ENCODE peak calls at places on chromosomes 2 and 18, in six cellular contexts. One of them, this sample, is unnamed.

GRCh38 chr2:100072503-100072902 is 69.9 kb downstream of the AFF3 start:
- DNase-seq in fibroblast of mammary gland: no peak
- DNase-seq in uterus: no peak
- DNase-seq in chondrocyte: no peak
- DNase-seq in neural crest cell: no peak
- DNase-seq in pancreas: no peak
- DNase-seq in this sample: no peak

GRCh38 chr2:11250400-11251277 is 93.8 kb downstream of the ROCK2 start:
- DNase-seq in fibroblast of mammary gland: peak
- DNase-seq in neural crest cell: no peak
- DNase-seq in pancreas: no peak
- DNase-seq in uterus: no peak
- DNase-seq in chondrocyte: no peak
- DNase-seq in this sample: no peak

GRCh38 chr2:59540864-59541263 is 1012.6 kb downstream of the BCL11A start:
- DNase-seq in pancreas: no peak
- DNase-seq in neural crest cell: no peak
- DNase-seq in chondrocyte: no peak
- DNase-seq in uterus: no peak
- DNase-seq in fibroblast of mammary gland: no peak
- DNase-seq in this sample: no peak

GRCh38 chr2:239035361-239035814 is 187.5 kb downstream of the TWIST2 start:
- DNase-seq in neural crest cell: peak
- DNase-seq in chondrocyte: no peak
- DNase-seq in uterus: peak
- DNase-seq in fibroblast of mammary gland: peak
- DNase-seq in pancreas: peak
- DNase-seq in this sample: no peak

GRCh38 chr2:46816846-46817726 is 98.5 kb downstream of the MCFD2 start:
- DNase-seq in neural crest cell: no peak
- DNase-seq in uterus: no peak
- DNase-seq in pancreas: no peak
- DNase-seq in chondrocyte: no peak
- DNase-seq in fibroblast of mammary gland: no peak
- DNase-seq in this sample: no peak

GRCh38 chr18:44900627-44901026 is 219.9 kb downstream of the SETBP1 start:
- DNase-seq in fibroblast of mammary gland: no peak
- DNase-seq in uterus: no peak
- DNase-seq in pancreas: no peak
- DNase-seq in chondrocyte: no peak
- DNase-seq in neural crest cell: no peak
- DNase-seq in this sample: no peak

GRCh38 chr18:55566456-55566935 is 21.5 kb downstream of the TCF4 start:
- DNase-seq in neural crest cell: no peak
- DNase-seq in chondrocyte: no peak
- DNase-seq in pancreas: no peak
- DNase-seq in fibroblast of mammary gland: no peak
- DNase-seq in uterus: no peak
- DNase-seq in this sample: no peak

GRCh38 chr2:97936199-97936598 is 59.5 kb downstream of the TMEM131 start:
- DNase-seq in pancreas: no peak
- DNase-seq in uterus: no peak
- DNase-seq in fibroblast of mammary gland: no peak
- DNase-seq in chondrocyte: no peak
- DNase-seq in neural crest cell: no peak
- DNase-seq in this sample: no peak

GRCh38 chr2:96874099-96874831 is 4.4 kb upstream of the SEMA4C start:
- DNase-seq in pancreas: peak
- DNase-seq in fibroblast of mammary gland: no peak
- DNase-seq in chondrocyte: no peak
- DNase-seq in neural crest cell: no peak
- DNase-seq in uterus: no peak
- DNase-seq in this sample: no peak

GRCh38 chr2:129192841-129193253 is 786.6 kb upstream of the RAB6C start:
- DNase-seq in fibroblast of mammary gland: no peak
- DNase-seq in chondrocyte: no peak
- DNase-seq in pancreas: no peak
- DNase-seq in uterus: no peak
- DNase-seq in neural crest cell: no peak
- DNase-seq in this sample: no peak

GRCh38 chr18:50284226-50284885 is 3.0 kb upstream of the MBD1 start:
- DNase-seq in neural crest cell: no peak
- DNase-seq in fibroblast of mammary gland: peak
- DNase-seq in uterus: no peak
- DNase-seq in chondrocyte: no peak
- DNase-seq in pancreas: no peak
- DNase-seq in this sample: no peak

GRCh38 chr18:8726963-8727730 is 21.8 kb downstream of the MTCL1 start:
- DNase-seq in uterus: no peak
- DNase-seq in neural crest cell: no peak
- DNase-seq in fibroblast of mammary gland: no peak
- DNase-seq in pancreas: no peak
- DNase-seq in chondrocyte: no peak
- DNase-seq in this sample: no peak

GRCh38 chr18:63379639-63379962 is 12.6 kb upstream of the KDSR start:
- DNase-seq in fibroblast of mammary gland: peak
- DNase-seq in uterus: no peak
- DNase-seq in pancreas: no peak
- DNase-seq in neural crest cell: no peak
- DNase-seq in chondrocyte: no peak
- DNase-seq in this sample: no peak

GRCh38 chr2:218404351-218405145 is 4.9 kb downstream of the CTDSP1 start:
- DNase-seq in pancreas: no peak
- DNase-seq in uterus: peak
- DNase-seq in neural crest cell: no peak
- DNase-seq in fibroblast of mammary gland: no peak
- DNase-seq in chondrocyte: no peak
- DNase-seq in this sample: no peak

GRCh38 chr2:207854484-207855386 is 85.0 kb upstream of the FZD5 start:
- DNase-seq in pancreas: no peak
- DNase-seq in fibroblast of mammary gland: peak
- DNase-seq in uterus: no peak
- DNase-seq in neural crest cell: no peak
- DNase-seq in chondrocyte: no peak
- DNase-seq in this sample: peak

GRCh38 chr2:13581471-13581870 is 864.7 kb downstream of the TRIB2 start:
- DNase-seq in uterus: no peak
- DNase-seq in neural crest cell: peak
- DNase-seq in pancreas: no peak
- DNase-seq in chondrocyte: no peak
- DNase-seq in fibroblast of mammary gland: no peak
- DNase-seq in this sample: no peak

GRCh38 chr18:34709104-34709503 is 994 bp upstream of the DTNA start:
- DNase-seq in pancreas: no peak
- DNase-seq in fibroblast of mammary gland: peak
- DNase-seq in chondrocyte: no peak
- DNase-seq in uterus: peak
- DNase-seq in neural crest cell: no peak
- DNase-seq in this sample: peak

GRCh38 chr18:28792404-28793103 is 615.6 kb upstream of the CDH2 start:
- DNase-seq in pancreas: no peak
- DNase-seq in uterus: no peak
- DNase-seq in neural crest cell: no peak
- DNase-seq in fibroblast of mammary gland: no peak
- DNase-seq in chondrocyte: no peak
- DNase-seq in this sample: no peak

GRCh38 chr2:12733846-12734245 is 17.1 kb downstream of the TRIB2 start:
- DNase-seq in pancreas: peak
- DNase-seq in neural crest cell: no peak
- DNase-seq in chondrocyte: no peak
- DNase-seq in fibroblast of mammary gland: no peak
- DNase-seq in uterus: no peak
- DNase-seq in this sample: no peak

GRCh38 chr2:34519659-34520058 is 920.6 kb upstream of the FAM98A start:
- DNase-seq in pancreas: no peak
- DNase-seq in chondrocyte: no peak
- DNase-seq in uterus: no peak
- DNase-seq in neural crest cell: no peak
- DNase-seq in fibroblast of mammary gland: no peak
- DNase-seq in this sample: no peak

GRCh38 chr18:54359233-54359632 is 1.5 kb downstream of the C18orf54 start:
- DNase-seq in pancreas: no peak
- DNase-seq in uterus: no peak
- DNase-seq in neural crest cell: no peak
- DNase-seq in chondrocyte: no peak
- DNase-seq in fibroblast of mammary gland: peak
- DNase-seq in this sample: no peak

GRCh38 chr2:236673126-236673822 is 103.6 kb downstream of the ACKR3 start:
- DNase-seq in chondrocyte: no peak
- DNase-seq in uterus: no peak
- DNase-seq in pancreas: no peak
- DNase-seq in neural crest cell: no peak
- DNase-seq in fibroblast of mammary gland: no peak
- DNase-seq in this sample: no peak

GRCh38 chr2:63614983-63615945 is 26.5 kb downstream of the MDH1 start:
- DNase-seq in fibroblast of mammary gland: no peak
- DNase-seq in uterus: no peak
- DNase-seq in pancreas: no peak
- DNase-seq in chondrocyte: no peak
- DNase-seq in neural crest cell: no peak
- DNase-seq in this sample: peak

GRCh38 chr18:79747156-79747845 is 50.4 kb upstream of the KCNG2 start:
- DNase-seq in chondrocyte: no peak
- DNase-seq in pancreas: no peak
- DNase-seq in uterus: no peak
- DNase-seq in fibroblast of mammary gland: no peak
- DNase-seq in neural crest cell: no peak
- DNase-seq in this sample: no peak

GRCh38 chr18:79856119-79857080 is 58.7 kb downstream of the KCNG2 start:
- DNase-seq in neural crest cell: peak
- DNase-seq in pancreas: no peak
- DNase-seq in fibroblast of mammary gland: peak
- DNase-seq in chondrocyte: no peak
- DNase-seq in uterus: no peak
- DNase-seq in this sample: no peak

DNA sequence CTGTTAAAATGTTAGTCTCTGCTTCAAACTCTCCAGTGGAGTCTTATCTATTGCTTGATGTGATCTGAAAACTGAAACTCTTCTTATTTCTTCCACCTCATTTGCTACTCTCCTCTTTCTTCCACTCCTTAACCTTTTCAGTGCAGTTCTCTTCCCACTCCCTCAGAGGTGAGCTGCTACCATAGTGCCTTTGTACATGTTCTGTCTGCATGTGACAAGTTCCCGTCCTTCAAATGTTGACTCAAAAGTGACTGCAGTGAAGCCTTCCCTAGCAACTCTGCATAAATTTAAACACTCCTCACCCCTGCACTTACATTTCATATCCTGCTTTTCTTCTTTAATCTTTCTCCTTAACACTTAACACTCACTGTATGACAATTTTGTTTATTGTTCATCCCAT is 12.1 kb downstream of the SGO2 start:
- DNase-seq in chondrocyte: no peak
- DNase-seq in fibroblast of mammary gland: no peak
- DNase-seq in neural crest cell: no peak
- DNase-seq in uterus: no peak
- DNase-seq in pancreas: no peak
- DNase-seq in this sample: no peak
- TF ChIP-seq CTCF in chondrocyte: no peak
- TF ChIP-seq CTCF in fibroblast of mammary gland: no peak
- TF ChIP-seq CTCF in neural crest cell: no peak
- TF ChIP-seq CTCF in uterus: no peak
- TF ChIP-seq CTCF in pancreas: no peak
- TF ChIP-seq CTCF in this sample: no peak

GRCh38 chr2:127175406-127175805 is 44.7 kb downstream of the CYP27C1 start:
- DNase-seq in pancreas: no peak
- DNase-seq in fibroblast of mammary gland: peak
- DNase-seq in uterus: peak
- DNase-seq in chondrocyte: no peak
- DNase-seq in neural crest cell: no peak
- DNase-seq in this sample: no peak

GRCh38 chr2:127174977-127175376 is 45.1 kb downstream of the CYP27C1 start:
- DNase-seq in neural crest cell: no peak
- DNase-seq in uterus: peak
- DNase-seq in chondrocyte: no peak
- DNase-seq in fibroblast of mammary gland: peak
- DNase-seq in pancreas: no peak
- DNase-seq in this sample: no peak

GRCh38 chr2:127173073-127173472 is 47.0 kb downstream of the CYP27C1 start:
- DNase-seq in neural crest cell: no peak
- DNase-seq in fibroblast of mammary gland: peak
- DNase-seq in pancreas: no peak
- DNase-seq in uterus: peak
- DNase-seq in chondrocyte: no peak
- DNase-seq in this sample: peak

GRCh38 chr2:127175821-127176354 is 44.2 kb downstream of the CYP27C1 start:
- DNase-seq in fibroblast of mammary gland: peak
- DNase-seq in uterus: peak
- DNase-seq in neural crest cell: no peak
- DNase-seq in chondrocyte: no peak
- DNase-seq in pancreas: no peak
- DNase-seq in this sample: peak

DNA sequence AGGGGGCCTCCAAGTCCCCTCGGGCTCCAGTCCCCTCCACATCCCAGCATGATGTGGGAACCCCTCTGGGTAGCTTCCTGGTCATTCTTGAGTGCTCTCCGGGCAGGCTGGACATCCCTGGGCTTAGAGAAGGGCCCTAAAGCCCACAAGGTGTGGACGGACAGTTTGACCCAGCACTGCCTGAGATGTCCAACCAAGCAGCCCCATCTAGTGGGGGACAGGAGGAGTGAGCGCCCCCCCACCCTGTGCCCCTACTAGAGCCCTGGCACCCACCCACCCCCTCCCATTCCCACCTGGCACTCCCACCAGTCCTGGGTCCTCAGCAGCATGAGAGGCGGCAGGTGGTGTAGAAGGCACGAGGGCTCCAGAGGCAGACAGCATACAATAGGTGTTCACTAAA is 45.9 kb downstream of the CYP27C1 start:
- DNase-seq in pancreas: no peak
- DNase-seq in uterus: peak
- DNase-seq in chondrocyte: no peak
- DNase-seq in fibroblast of mammary gland: peak
- DNase-seq in neural crest cell: no peak
- DNase-seq in this sample: no peak
- TF ChIP-seq CTCF in pancreas: no peak
- TF ChIP-seq CTCF in uterus: no peak
- TF ChIP-seq CTCF in chondrocyte: peak
- TF ChIP-seq CTCF in fibroblast of mammary gland: peak
- TF ChIP-seq CTCF in neural crest cell: peak
- TF ChIP-seq CTCF in this sample: peak

GRCh38 chr2:33276868-33277503 is 199.5 kb upstream of the RASGRP3 start:
- DNase-seq in chondrocyte: no peak
- DNase-seq in fibroblast of mammary gland: no peak
- DNase-seq in neural crest cell: no peak
- DNase-seq in uterus: peak
- DNase-seq in pancreas: no peak
- DNase-seq in this sample: no peak
- TF ChIP-seq CTCF in chondrocyte: no peak
- TF ChIP-seq CTCF in fibroblast of mammary gland: no peak
- TF ChIP-seq CTCF in neural crest cell: no peak
- TF ChIP-seq CTCF in uterus: no peak
- TF ChIP-seq CTCF in pancreas: no peak
- TF ChIP-seq CTCF in this sample: no peak

GRCh38 chr2:188309364-188309763 is 17.7 kb downstream of the GULP1 start:
- DNase-seq in chondrocyte: no peak
- DNase-seq in uterus: no peak
- DNase-seq in neural crest cell: no peak
- DNase-seq in fibroblast of mammary gland: no peak
- DNase-seq in pancreas: no peak
- DNase-seq in this sample: no peak
- TF ChIP-seq CTCF in chondrocyte: no peak
- TF ChIP-seq CTCF in uterus: no peak
- TF ChIP-seq CTCF in neural crest cell: no peak
- TF ChIP-seq CTCF in fibroblast of mammary gland: no peak
- TF ChIP-seq CTCF in pancreas: no peak
- TF ChIP-seq CTCF in this sample: no peak

GRCh38 chr2:75090770-75091515 is 108.4 kb downstream of the TACR1 start:
- DNase-seq in pancreas: no peak
- DNase-seq in neural crest cell: no peak
- DNase-seq in uterus: no peak
- DNase-seq in chondrocyte: no peak
- DNase-seq in fibroblast of mammary gland: no peak
- DNase-seq in this sample: no peak
- TF ChIP-seq CTCF in pancreas: no peak
- TF ChIP-seq CTCF in neural crest cell: no peak
- TF ChIP-seq CTCF in uterus: no peak
- TF ChIP-seq CTCF in chondrocyte: no peak
- TF ChIP-seq CTCF in fibroblast of mammary gland: no peak
- TF ChIP-seq CTCF in this sample: no peak